ENCODE peak calls at places on chromosomes 3 and 15, in four cellular contexts. H, C, J and R are unnamed samples.

GRCh38 chr3:36524560-36524959 is 144.3 kb downstream of the STAC start:
- DNase-seq in C (no peak), H (no peak), J (no peak), R (peak; percentile 23)

GRCh38 chr15:101256756-101257155 is 4.9 kb upstream of the CHSY1 start:
- DNase-seq in C (no peak), J (no peak), H (no peak), R (no peak)

GRCh38 chr15:68431792-68432401 is at the start of gene ITGA11:
- DNase-seq in C (peak; percentile 74), H (no peak), J (peak; percentile 57), R (peak; percentile 50)

GRCh38 chr15:74954515-74954914 is 2.1 kb downstream of the RPP25 start:
- DNase-seq in H (no peak), C (no peak), J (no peak), R (no peak)

GRCh38 chr15:28098766-28099554 is at the start of gene OCA2:
- DNase-seq in C (peak; percentile 63), H (peak; percentile 66), J (peak; percentile 31), R (peak; percentile 44)

GRCh38 chr15:100831466-100831865 is 48.2 kb upstream of the ALDH1A3 start:
- DNase-seq in H (no peak), J (no peak), C (no peak), R (no peak)

GRCh38 chr3:157248590-157249425 is 88.9 kb upstream of the CCNL1 start:
- DNase-seq in J (peak; percentile 54), H (no peak), C (no peak), R (peak; percentile 71)

GRCh38 chr3:122944671-122945151 is 82.9 kb downstream of the SEMA5B start:
- DNase-seq in C (no peak), J (no peak), H (no peak), R (no peak)

GRCh38 chr15:71760852-71761251 is 49.5 kb upstream of the NR2E3 start:
- DNase-seq in C (no peak), J (no peak), H (no peak), R (no peak)

GRCh38 chr15:64022571-64022970 is 23.7 kb downstream of the DAPK2 start:
- DNase-seq in J (no peak), C (peak; percentile 13), H (no peak), R (no peak)

GRCh38 chr15:43277901-43278300 is 11.2 kb upstream of the TGM5 start:
- DNase-seq in J (no peak), H (no peak), C (no peak), R (no peak)

GRCh38 chr15:34802803-34803395 is 7.5 kb upstream of the ACTC1 start:
- DNase-seq in J (no peak), H (no peak), C (no peak), R (no peak)

GRCh38 chr15:56817266-56817665 is 84.0 kb upstream of the ZNF280D start:
- DNase-seq in H (no peak), J (no peak), C (no peak), R (peak; percentile 91)

GRCh38 chr3:190676477-190676876 is 162.6 kb downstream of the IL1RAP start:
- DNase-seq in J (no peak), C (no peak), H (no peak), R (no peak)

GRCh38 chr3:129764090-129764489 is 129.4 kb downstream of the TMCC1 start:
- DNase-seq in H (no peak), J (no peak), C (no peak), R (no peak)

GRCh38 chr3:150296123-150296750 is 111.9 kb upstream of the TSC22D2 start:
- DNase-seq in H (no peak), J (no peak), C (no peak), R (no peak)

GRCh38 chr3:99817047-99817436 is 620 bp upstream of the CMSS1 start:
- DNase-seq in C (peak; percentile 66), H (no peak), J (peak; percentile 10), R (no peak)

GRCh38 chr3:15633766-15634588 is 32.4 kb downstream of the BTD start:
- DNase-seq in C (no peak), H (no peak), J (peak; percentile 66), R (no peak)

GRCh38 chr3:87810427-87810826 is 248.4 kb downstream of the CGGBP1 start:
- DNase-seq in H (no peak), J (no peak), C (no peak), R (no peak)

DNA sequence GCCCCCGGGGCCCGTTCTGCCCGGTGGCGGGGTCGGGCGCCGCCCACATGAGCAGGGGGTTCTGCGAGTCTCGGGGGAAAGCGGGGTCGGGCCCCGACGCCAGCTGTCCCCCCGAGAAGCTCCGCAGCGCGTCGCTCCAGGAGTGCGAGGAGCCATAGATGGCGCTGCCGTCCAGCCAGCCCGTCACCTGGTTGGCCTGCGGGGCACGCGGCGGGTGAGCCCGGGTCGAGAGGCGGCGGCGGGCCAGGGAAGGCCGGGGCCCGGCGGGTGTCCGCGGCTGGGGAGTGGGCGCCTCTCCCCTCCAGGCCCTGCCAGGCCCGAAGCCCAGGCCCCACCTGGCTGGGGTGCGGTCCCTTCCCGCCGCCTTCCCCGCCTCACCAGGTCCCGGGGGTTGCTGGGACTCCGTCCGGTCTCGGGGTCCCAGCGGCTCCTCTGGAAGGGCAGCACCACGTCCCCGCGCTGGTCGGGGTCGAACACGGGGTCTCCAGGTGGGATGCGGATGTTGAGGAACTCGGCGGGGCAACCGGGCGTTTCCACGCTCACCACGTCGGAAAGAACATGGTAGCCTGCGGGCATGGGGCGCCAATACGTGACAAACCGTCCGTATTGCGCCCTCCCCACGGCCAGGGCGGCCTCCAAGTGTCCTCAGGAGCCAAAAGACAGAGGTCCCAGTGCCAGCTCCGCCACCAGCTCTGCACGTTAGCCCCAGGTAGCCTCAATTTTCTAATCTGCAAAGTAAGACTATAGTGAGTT is 2.4 kb downstream of the DUOX2 start:
- DNase-seq in C (no peak), H (no peak), J (no peak), R (no peak)
- H3K27me3 ChIP-seq in C (peaks cover 48% of the 10 kb centered on the region), H (peaks cover 30% of the 10 kb centered on the region), J (peaks cover 3% of the 10 kb centered on the region), R (peaks cover 45% of the 10 kb centered on the region)

DNA sequence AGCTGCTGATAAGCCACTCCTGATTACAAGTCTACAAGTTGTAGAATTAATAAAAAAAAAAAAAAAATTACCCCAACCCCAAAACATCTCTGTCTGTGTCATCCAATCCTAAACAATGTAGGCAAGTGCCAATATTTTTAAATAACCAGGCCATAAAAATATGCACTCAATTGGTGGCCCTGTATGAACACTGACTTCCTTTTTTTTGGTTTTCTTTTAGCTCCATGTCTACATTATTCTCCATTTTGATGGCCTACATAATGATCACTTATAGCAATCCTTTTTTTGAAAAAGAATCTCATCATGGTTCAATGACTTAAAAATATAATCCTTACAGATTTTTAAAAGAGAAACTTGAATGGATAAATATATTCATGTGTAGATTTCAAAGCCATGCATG is 72.1 kb downstream of the FOXP1 start:
- DNase-seq in J (no peak), H (no peak), C (no peak), R (no peak)
- H3K4me3 ChIP-seq in J (no peak overlapping the region), H (no peak overlapping the region), C (no peak overlapping the region), R (no peak overlapping the region)

GRCh38 chr3:128473737-128474136 is 7.0 kb upstream of the DNAJB8 start:
- DNase-seq in H (no peak), C (no peak), J (no peak), R (no peak)

GRCh38 chr3:128473180-128473519 is 6.5 kb upstream of the DNAJB8 start:
- DNase-seq in C (no peak), J (no peak), H (no peak), R (no peak)

GRCh38 chr3:128472462-128473179 is 5.9 kb upstream of the DNAJB8 start:
- DNase-seq in C (no peak), J (no peak), H (no peak), R (no peak)

GRCh38 chr3:128470134-128470915 is 3.6 kb upstream of the DNAJB8 start:
- DNase-seq in C (no peak), J (no peak), H (no peak), R (no peak)

DNA sequence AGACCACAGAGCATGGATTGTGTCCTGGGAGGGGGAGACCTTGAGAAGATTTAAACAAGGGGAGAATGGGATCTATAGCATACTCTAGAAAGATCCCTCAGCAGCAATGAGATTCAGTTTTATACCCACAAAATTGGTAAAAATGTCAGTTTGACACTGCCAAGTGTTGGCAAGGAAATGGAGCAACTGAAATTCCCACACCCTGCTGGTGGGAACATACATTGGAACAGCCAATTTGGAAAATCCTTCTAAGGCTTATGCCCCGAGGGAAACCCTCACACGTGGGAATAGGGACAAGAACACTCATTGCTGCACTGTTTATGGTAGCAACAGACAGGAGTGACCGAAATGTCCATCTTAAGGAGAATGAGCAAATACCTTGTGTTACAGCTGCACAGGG is 5.0 kb upstream of the DNAJB8 start:
- DNase-seq in H (no peak), J (no peak), C (no peak), R (no peak)
- H3K27me3 ChIP-seq in H (no peaks in the 10 kb centered on the region), J (peaks cover 9% of the 10 kb centered on the region), C (no peaks in the 10 kb centered on the region), R (no peaks in the 10 kb centered on the region)

GRCh38 chr3:177729939-177730700 is 532.8 kb upstream of the TBL1XR1 start:
- DNase-seq in J (no peak), C (peak; percentile 77), H (no peak), R (no peak)
- H3K4me3 ChIP-seq in J (no peak overlapping the region), C (no peak overlapping the region), H (no peak overlapping the region), R (no peak overlapping the region)

GRCh38 chr3:48591436-48591835 is 3.7 kb downstream of the COL7A1 start:
- DNase-seq in H (no peak), J (no peak), C (no peak), R (no peak)
- H3K27me3 ChIP-seq in H (peaks cover 7% of the 10 kb centered on the region), J (no peaks in the 10 kb centered on the region), C (no peaks in the 10 kb centered on the region), R (no peaks in the 10 kb centered on the region)

DNA sequence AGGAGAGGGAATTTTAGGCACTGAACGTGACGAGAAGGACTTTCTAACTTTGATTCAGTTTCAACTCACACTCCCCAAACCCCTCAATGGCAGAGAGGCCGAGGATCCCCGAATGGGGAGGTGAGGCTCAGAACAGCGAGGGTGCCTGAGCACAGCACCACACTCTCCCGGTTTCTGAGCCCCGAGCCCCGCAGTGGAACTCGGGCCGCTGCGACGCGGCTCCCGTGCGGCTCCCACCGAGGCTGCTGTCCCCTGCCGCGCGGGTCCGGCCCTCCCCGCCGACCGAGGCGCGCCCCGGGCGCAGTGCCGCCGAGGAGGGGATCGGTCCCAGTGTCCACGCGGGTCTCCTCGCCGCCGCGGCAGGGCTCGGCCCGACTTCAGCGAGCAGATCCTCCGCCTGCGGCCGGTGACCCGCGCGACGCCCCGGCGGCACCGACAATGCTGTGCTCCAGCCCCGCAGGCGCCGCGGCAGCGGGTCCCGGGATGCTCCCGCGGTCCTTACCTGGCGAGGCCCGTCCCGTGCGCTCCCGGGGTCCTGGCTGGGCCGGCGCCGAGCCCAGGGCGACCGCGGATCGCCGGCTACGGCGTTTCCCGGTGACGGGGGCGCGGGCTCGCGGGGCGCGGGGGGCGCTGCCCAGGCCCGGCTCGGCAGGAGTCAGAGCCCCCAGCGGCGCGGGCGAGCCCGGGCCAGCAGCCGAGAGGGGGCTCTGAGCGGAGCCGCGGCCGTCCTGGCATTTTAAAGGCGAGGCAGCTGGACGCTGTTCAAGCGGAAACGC is at the start of gene CTXND1:
- DNase-seq in J (no peak), H (no peak), C (peak; percentile 47), R (no peak)
- H3K4me3 ChIP-seq in J (no peak within 1 kb of the TSS), H (no peak within 1 kb of the TSS), C (peak within 1 kb of the TSS; percentile 45), R (peak within 1 kb of the TSS; percentile 12)